ENCODE peak calls at places on chromosomes 13 and 19, in seven cellular contexts. W is H9, L is heart left ventricle, D is HFF-Myc, Q is activated B cell treated with CpG ODN at 0.5 μM for 24 hours, J is Calu3, P is transverse colon. H is an unnamed sample.

GRCh38 chr13:97287047-97287383 is 64.9 kb downstream of the MBNL2 start:
- DNase-seq in W (no peak), L (no peak), P (no peak), Q (no peak), J (no peak), D (no peak), H (no peak)

GRCh38 chr19:58203814-58204475 is 21.1 kb downstream of the ZNF274 start:
- DNase-seq in Q (no peak), D (no peak), P (no peak), J (no peak), L (no peak), W (no peak), H (no peak)

GRCh38 chr19:16435238-16435911 is 36.4 kb downstream of the EPS15L1 start:
- DNase-seq in Q (no peak), W (no peak), D (peak), P (peak), L (peak), J (no peak), H (no peak)

GRCh38 chr13:27264181-27264580 is 6.4 kb upstream of the RASL11A start:
- DNase-seq in D (peak), J (no peak), P (no peak), Q (no peak), L (no peak), W (no peak), H (no peak)

GRCh38 chr13:89465366-89465765 is 1794.2 kb downstream of the SLITRK5 start:
- DNase-seq in Q (no peak), L (no peak), P (no peak), W (no peak), J (no peak), D (no peak), H (no peak)

GRCh38 chr19:45996933-45997332 is 1.7 kb downstream of the CCDC61 start:
- DNase-seq in Q (no peak), J (no peak), D (no peak), W (no peak), P (no peak), L (no peak), H (no peak)

GRCh38 chr19:53333071-53333465 is 481 bp upstream of the ZNF845 start:
- DNase-seq in Q (no peak), W (peak), J (no peak), P (peak), D (no peak), L (peak), H (no peak)

GRCh38 chr19:19750131-19750841 is 17.4 kb upstream of the ZNF14 start:
- DNase-seq in Q (no peak), L (no peak), J (no peak), W (no peak), P (no peak), D (no peak), H (peak)

GRCh38 chr19:19643158-19644053 is at the start of gene GMIP:
- DNase-seq in J (peak), W (peak), Q (peak), P (peak), L (peak), D (no peak), H (peak)

GRCh38 chr19:46861691-46862503 is 1.1 kb downstream of the ARHGAP35 start:
- DNase-seq in L (no peak), J (peak), W (no peak), D (no peak), Q (no peak), P (peak), H (no peak)

GRCh38 chr13:32587774-32588165 is 1.5 kb downstream of the PDS5B start:
- DNase-seq in L (no peak), Q (no peak), W (no peak), P (no peak), D (no peak), J (no peak), H (no peak)

GRCh38 chr19:49231389-49231788 is 73.8 kb downstream of the TRPM4 start:
- DNase-seq in L (no peak), J (no peak), Q (no peak), W (no peak), D (no peak), P (no peak), H (no peak)

GRCh38 chr13:42152495-42152894 is 104.0 kb downstream of the DGKH start:
- DNase-seq in P (no peak), L (no peak), Q (no peak), W (no peak), J (no peak), D (no peak), H (no peak)

GRCh38 chr19:35642798-35643254 is 1.3 kb downstream of the ETV2 start:
- DNase-seq in Q (no peak), P (no peak), J (no peak), D (no peak), L (no peak), W (no peak), H (no peak)

GRCh38 chr19:44542671-44543070 is 13.2 kb upstream of the CEACAM20 start:
- DNase-seq in L (no peak), P (no peak), Q (no peak), D (no peak), W (no peak), J (no peak), H (no peak)

GRCh38 chr13:100875392-100876043 is 200.9 kb upstream of the TMTC4 start:
- DNase-seq in L (no peak), D (peak), J (no peak), P (no peak), W (no peak), Q (no peak), H (no peak)

GRCh38 chr13:77860621-77861020 is 58.0 kb downstream of the EDNRB start:
- DNase-seq in P (no peak), Q (no peak), D (no peak), J (no peak), W (no peak), L (no peak), H (no peak)

GRCh38 chr13:99916366-99917103 is 55.0 kb downstream of the ZIC5 start:
- DNase-seq in L (no peak), J (peak), D (peak), W (no peak), Q (no peak), P (no peak), H (no peak)

GRCh38 chr19:18519962-18520847 is 1.7 kb downstream of the ELL start:
- DNase-seq in J (peak), Q (peak), D (no peak), P (peak), W (peak), L (peak), H (no peak)

GRCh38 chr13:102817907-102818306 is 19.0 kb downstream of the BIVM start:
- DNase-seq in W (no peak), D (no peak), L (no peak), Q (no peak), J (no peak), P (no peak), H (no peak)

GRCh38 chr19:31166206-31166605 is 183.0 kb downstream of the TSHZ3 start:
- DNase-seq in L (no peak), D (no peak), P (no peak), W (peak), J (no peak), Q (no peak), H (no peak)

GRCh38 chr19:18612772-18613588 is at the start of gene TMEM59L:
- DNase-seq in D (no peak), P (no peak), W (no peak), L (no peak), J (no peak), Q (peak), H (no peak)

GRCh38 chr19:47749326-47749725 is 4.0 kb downstream of the NOP53 start:
- DNase-seq in Q (no peak), D (no peak), P (no peak), W (no peak), J (no peak), L (no peak), H (no peak)

GRCh38 chr19:13547102-13547501 is 40.8 kb upstream of the CACNA1A start:
- DNase-seq in P (no peak), L (no peak), W (no peak), J (no peak), Q (no peak), D (no peak), H (no peak)

GRCh38 chr19:1064661-1065605 is 2.0 kb upstream of the ARHGAP45 start:
- DNase-seq in Q (peak), D (no peak), W (peak), J (peak), L (peak), P (peak), H (no peak)

GRCh38 chr19:29858000-29858596 is 46.3 kb downstream of the CCNE1 start:
- DNase-seq in P (peak), Q (no peak), D (no peak), W (peak), J (peak), L (no peak), H (no peak)

GRCh38 chr19:41426952-41427646 is at the start of gene B3GNT8:
- DNase-seq in J (peak), W (peak), Q (no peak), L (peak), D (no peak), P (peak), H (peak)

GRCh38 chr19:32924200-32924599 is 47.6 kb downstream of the CEP89 start:
- DNase-seq in L (no peak), W (no peak), P (peak), Q (no peak), D (no peak), J (no peak), H (no peak)

GRCh38 chr13:83780201-83780600 is 102.1 kb downstream of the SLITRK1 start:
- DNase-seq in D (peak), L (no peak), Q (no peak), J (no peak), W (peak), P (no peak), H (no peak)

DNA sequence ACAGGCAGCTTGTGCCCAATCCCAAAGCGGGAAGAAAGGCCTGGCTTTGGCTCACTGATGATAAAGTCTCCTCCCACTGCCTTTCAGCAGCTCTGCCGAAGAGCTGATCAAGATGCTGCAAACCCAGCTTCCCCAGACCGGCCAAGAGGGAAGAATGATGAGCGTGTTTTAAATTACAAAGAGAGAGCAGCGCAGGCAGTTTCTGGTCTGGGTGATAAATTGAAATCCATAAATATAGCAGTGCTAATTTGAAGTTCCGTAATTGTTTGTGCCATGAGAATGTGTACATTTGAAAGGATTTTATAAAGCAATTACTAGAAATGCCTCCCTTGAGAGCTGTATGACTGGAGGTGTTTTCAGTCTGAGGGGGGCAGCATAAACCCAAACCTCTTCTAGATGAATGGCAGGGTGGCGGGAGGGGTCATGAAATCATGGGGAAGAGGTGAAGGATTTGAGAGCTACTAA is 171.8 kb downstream of the STK24 start:
- DNase-seq in L (no peak), W (peak), Q (no peak), J (no peak), D (no peak), P (no peak), H (no peak)
- TF ChIP-seq CTCF in L (no peak), W (peak), Q (no peak), J (no peak), D (no peak), P (no peak), H (no peak)

GRCh38 chr19:50657672-50658437 is 8.6 kb downstream of the C19orf81 start:
- DNase-seq in J (peak), D (peak), W (peak), P (peak), L (peak), Q (peak), H (peak)
- TF ChIP-seq CTCF in J (no peak), D (no peak), W (no peak), P (no peak), L (no peak), Q (no peak), H (no peak)

GRCh38 chr13:38045278-38046048 is 175.9 kb upstream of the TRPC4 start:
- DNase-seq in P (no peak), J (peak), L (no peak), Q (no peak), W (peak), D (peak), H (no peak)
- TF ChIP-seq CTCF in P (peak), J (peak), L (no peak), Q (no peak), W (peak), D (peak), H (peak)

DNA sequence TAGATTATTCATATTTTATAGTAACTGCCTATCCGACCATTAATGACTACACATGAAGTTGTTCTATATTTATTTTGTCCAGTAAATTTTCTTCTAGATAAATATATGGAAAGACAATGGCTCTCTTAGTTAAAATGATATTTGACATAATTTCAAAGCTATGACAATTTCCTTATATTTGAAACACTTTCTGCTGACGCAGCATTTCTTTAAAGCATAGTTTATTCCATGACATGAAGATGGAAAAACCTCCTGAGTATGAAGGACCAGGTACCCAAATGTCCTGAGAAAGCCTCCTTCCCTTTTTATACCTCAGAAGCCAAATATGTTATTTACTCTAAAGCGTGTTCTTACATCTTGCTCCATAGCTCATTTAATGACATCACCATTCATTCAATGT is 831.6 kb downstream of the EFNB2 start:
- DNase-seq in Q (no peak), L (no peak), W (no peak), J (no peak), P (no peak), D (no peak), H (no peak)
- TF ChIP-seq CTCF in Q (no peak), L (no peak), W (no peak), J (no peak), P (no peak), D (no peak), H (no peak)

GRCh38 chr13:51523082-51523518 is 61.2 kb upstream of the WDFY2 start:
- DNase-seq in Q (no peak), P (peak), J (no peak), D (no peak), W (no peak), L (no peak), H (no peak)
- TF ChIP-seq CTCF in Q (no peak), P (no peak), J (no peak), D (no peak), W (no peak), L (no peak), H (no peak)

DNA sequence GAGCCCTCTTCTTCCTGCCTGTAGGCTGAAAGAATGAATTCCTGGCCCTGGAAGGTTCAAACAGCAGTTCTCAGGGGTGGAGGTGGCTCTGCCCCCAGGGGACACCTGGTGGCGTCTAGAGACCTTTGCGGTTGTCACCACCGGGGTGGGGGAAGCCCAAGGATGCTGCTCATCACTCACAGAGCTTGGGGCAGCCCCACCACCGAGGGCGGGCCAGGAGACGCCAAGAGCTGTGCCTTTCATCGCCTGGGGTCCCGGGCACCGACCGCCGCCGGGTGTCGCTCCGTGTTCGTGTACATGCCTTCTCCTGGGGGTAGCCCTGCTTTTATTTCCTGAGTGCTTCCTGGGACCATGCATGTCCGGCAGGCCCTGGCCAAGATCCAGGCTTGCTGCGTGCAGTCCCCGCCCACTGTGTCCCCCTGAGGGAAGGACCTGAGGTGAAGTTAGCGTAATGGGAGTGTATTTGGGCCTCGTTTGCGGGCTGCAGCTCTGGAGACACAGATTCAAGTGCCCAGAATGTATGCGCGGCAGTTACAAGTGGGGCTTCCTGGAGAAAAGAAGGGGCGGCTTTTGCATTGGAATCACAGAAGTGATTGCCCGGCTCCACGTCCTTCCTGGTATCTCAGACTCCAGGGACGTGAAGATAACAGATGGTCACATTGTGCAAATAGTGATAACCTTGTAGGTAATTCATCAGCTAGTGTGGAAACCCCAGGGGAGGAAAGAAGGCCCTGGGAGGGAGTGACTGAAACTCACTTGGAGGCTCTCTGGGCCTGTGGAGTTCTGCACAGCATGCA is 7.8 kb downstream of the DOT1L start:
- DNase-seq in D (no peak), Q (peak), L (peak), P (peak), W (peak), J (peak), H (no peak)
- TF ChIP-seq CTCF in D (no peak), Q (no peak), L (peak), P (no peak), W (peak), J (no peak), H (peak)